ENCODE peak calls at places on chromosomes 16 and 17, in four cellular contexts. One of them, this sample, is unnamed.

GRCh38 chr16:72198021-72198420 is 26.1 kb upstream of the PMFBP1 start:
- DNase-seq in heart left ventricle: peak
- DNase-seq in coronary artery: no peak
- DNase-seq in A673: peak
- DNase-seq in this sample: no peak

GRCh38 chr16:79698341-79698753 is 97.8 kb upstream of the MAF start:
- DNase-seq in heart left ventricle: peak
- DNase-seq in coronary artery: no peak
- DNase-seq in A673: no peak
- DNase-seq in this sample: no peak

GRCh38 chr16:62280556-62280955 is 244.3 kb upstream of the CDH8 start:
- DNase-seq in heart left ventricle: no peak
- DNase-seq in coronary artery: no peak
- DNase-seq in A673: no peak
- DNase-seq in this sample: no peak

GRCh38 chr16:56273615-56274014 is 82.3 kb downstream of the GNAO1 start:
- DNase-seq in heart left ventricle: peak
- DNase-seq in coronary artery: no peak
- DNase-seq in A673: no peak
- DNase-seq in this sample: no peak

GRCh38 chr17:43416998-43417891 is 18.5 kb downstream of the ARL4D start:
- DNase-seq in heart left ventricle: peak
- DNase-seq in coronary artery: peak
- DNase-seq in A673: no peak
- DNase-seq in this sample: peak

GRCh38 chr17:50164697-50164988 is 1.2 kb upstream of the SGCA start:
- DNase-seq in heart left ventricle: no peak
- DNase-seq in coronary artery: no peak
- DNase-seq in A673: no peak
- DNase-seq in this sample: no peak

GRCh38 chr16:24851700-24852099 is 5.9 kb downstream of the SLC5A11 start:
- DNase-seq in heart left ventricle: no peak
- DNase-seq in coronary artery: no peak
- DNase-seq in A673: no peak
- DNase-seq in this sample: no peak

GRCh38 chr16:75096730-75097129 is 19.9 kb downstream of the LDHD start:
- DNase-seq in heart left ventricle: no peak
- DNase-seq in coronary artery: no peak
- DNase-seq in A673: no peak
- DNase-seq in this sample: peak

GRCh38 chr16:22291860-22292692 is 5.1 kb upstream of the POLR3E start:
- DNase-seq in heart left ventricle: no peak
- DNase-seq in coronary artery: no peak
- DNase-seq in A673: no peak
- DNase-seq in this sample: no peak

GRCh38 chr17:81991684-81992513 is 14.5 kb downstream of the ASPSCR1 start:
- DNase-seq in heart left ventricle: peak
- DNase-seq in coronary artery: no peak
- DNase-seq in A673: no peak
- DNase-seq in this sample: peak
- TF ChIP-seq CTCF in heart left ventricle: no peak
- TF ChIP-seq CTCF in coronary artery: no peak
- TF ChIP-seq CTCF in A673: no peak
- TF ChIP-seq CTCF in this sample: no peak

DNA sequence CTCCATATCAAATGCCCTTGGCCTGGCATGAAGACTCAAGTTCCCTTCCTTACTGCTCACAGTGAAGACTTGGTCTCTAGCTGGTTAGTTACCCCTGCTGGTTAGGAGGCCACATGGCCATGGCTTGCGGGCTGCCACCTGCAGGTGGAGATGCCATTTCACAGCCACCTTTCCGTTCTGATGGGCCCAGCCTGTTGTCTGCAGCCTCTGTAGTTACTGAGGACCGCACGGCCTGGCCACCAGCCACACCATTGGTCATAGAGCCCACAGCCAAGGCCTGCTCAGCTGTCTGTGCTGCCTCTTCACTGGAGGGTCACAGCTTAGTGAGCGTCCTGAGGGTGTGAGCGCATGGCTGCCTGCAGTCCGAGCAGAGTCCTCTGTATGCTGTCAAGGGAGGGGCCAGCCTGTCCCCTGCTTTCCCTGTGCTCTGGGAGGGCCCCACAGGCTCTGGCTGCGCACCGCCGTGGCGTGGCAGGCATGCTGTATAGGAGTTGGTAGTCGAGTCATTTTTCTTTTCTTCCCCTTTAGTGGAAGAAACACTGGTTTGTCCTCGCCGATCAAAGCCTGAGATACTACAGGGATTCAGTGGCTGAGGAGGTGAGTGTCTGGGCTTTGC is 59.2 kb downstream of the PLD6 start:
- DNase-seq in heart left ventricle: no peak
- DNase-seq in coronary artery: no peak
- DNase-seq in A673: peak
- DNase-seq in this sample: no peak
- H3K27ac ChIP-seq in heart left ventricle: no peak
- H3K27ac ChIP-seq in coronary artery: no peak
- H3K27ac ChIP-seq in A673: no peak
- H3K27ac ChIP-seq in this sample: peak

DNA sequence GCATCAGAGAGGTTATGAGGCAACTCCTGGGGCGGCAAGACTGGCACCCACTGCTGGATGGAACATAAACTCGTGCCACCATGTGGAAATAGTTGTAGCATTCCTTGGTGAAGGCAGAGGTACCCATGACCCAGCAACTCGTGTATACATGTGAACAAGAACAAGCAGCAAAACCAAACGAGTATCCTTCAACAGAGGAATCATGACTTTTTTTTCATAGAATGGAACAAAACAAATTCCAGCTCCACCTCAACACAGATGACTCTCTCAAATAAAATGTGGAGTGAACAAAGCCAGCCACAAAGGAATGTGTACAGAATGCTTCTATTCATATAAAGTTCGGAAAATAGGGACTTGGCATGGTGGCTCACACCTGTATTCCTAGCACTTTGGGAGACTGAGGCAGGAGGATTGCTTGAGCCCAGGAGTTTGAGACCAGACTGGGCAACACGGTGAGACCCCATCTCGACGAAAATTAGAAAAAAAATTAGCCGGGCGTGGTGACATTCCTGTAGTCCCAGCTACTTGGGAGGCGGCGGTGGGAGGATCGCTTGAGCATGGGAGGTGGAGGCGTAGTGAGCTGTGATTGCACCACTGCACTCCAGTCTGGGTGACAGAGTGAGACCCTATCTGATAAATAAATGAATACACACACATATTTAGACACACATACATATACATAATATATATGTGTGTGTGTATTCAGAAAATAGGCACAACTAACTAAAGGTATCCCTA is 35.3 kb downstream of the B9D1 start:
- DNase-seq in heart left ventricle: no peak
- DNase-seq in coronary artery: no peak
- DNase-seq in A673: no peak
- DNase-seq in this sample: peak
- TF ChIP-seq CTCF in heart left ventricle: no peak
- TF ChIP-seq CTCF in coronary artery: no peak
- TF ChIP-seq CTCF in A673: no peak
- TF ChIP-seq CTCF in this sample: no peak

GRCh38 chr17:48882272-48882671 is 10.3 kb upstream of the ATP5MC1 start:
- DNase-seq in heart left ventricle: no peak
- DNase-seq in coronary artery: no peak
- DNase-seq in A673: no peak
- DNase-seq in this sample: no peak

GRCh38 chr17:48878920-48879898 is 13.4 kb upstream of the ATP5MC1 start:
- DNase-seq in heart left ventricle: no peak
- DNase-seq in coronary artery: no peak
- DNase-seq in A673: peak
- DNase-seq in this sample: peak

GRCh38 chr17:48883171-48883570 is 9.4 kb upstream of the ATP5MC1 start:
- DNase-seq in heart left ventricle: no peak
- DNase-seq in coronary artery: no peak
- DNase-seq in A673: no peak
- DNase-seq in this sample: no peak
- H3K27ac ChIP-seq in heart left ventricle: no peak
- H3K27ac ChIP-seq in coronary artery: no peak
- H3K27ac ChIP-seq in A673: no peak
- H3K27ac ChIP-seq in this sample: no peak

DNA sequence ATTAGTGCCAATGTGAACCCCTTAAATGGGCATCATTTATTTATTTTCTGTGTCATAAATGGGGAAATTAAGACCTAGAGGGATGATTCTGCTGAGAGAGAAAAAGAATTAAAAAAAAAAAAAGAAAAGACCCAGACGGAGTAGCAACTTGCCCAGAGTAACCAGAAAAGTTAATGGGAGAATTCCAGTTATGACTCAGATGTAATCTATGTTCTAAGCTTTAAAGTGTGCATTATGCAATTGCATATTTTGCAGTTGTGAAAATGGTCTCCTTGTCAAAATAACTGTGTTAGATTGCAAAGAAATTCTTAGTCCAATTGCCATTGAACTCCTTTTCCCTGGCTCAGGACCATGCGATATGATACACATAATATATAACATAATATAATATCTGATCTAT is 38.6 kb upstream of the TBX2 start:
- DNase-seq in heart left ventricle: no peak
- DNase-seq in coronary artery: no peak
- DNase-seq in A673: no peak
- DNase-seq in this sample: peak
- TF ChIP-seq CTCF in heart left ventricle: no peak
- TF ChIP-seq CTCF in coronary artery: no peak
- TF ChIP-seq CTCF in A673: no peak
- TF ChIP-seq CTCF in this sample: no peak

GRCh38 chr17:55360971-55361370 is 60.7 kb downstream of the MMD start:
- DNase-seq in heart left ventricle: no peak
- DNase-seq in coronary artery: no peak
- DNase-seq in A673: no peak
- DNase-seq in this sample: no peak

DNA sequence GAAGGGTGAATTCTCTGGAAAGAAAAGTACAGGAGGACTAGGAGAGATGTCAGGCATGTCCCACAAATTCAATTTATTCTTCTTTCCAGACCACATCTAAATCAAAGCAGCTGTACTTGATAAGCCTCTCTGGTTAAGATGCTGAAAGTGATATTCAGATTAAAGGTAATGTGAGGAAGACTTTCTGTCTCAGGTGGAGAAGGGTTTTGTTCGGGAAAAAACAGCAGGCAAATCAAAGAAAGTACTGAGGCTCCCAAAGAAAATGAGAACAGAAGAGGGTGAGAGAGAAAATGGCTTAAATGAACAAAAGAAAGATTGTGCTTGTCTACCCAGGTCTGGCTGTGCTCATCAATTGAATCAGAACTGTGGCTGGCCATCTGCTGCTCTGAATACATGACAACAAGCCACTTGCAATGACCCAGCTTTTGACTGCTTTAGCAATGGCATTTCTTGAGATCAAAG is 55.6 kb downstream of the MMD start:
- DNase-seq in heart left ventricle: no peak
- DNase-seq in coronary artery: no peak
- DNase-seq in A673: no peak
- DNase-seq in this sample: no peak
- H3K27ac ChIP-seq in heart left ventricle: no peak
- H3K27ac ChIP-seq in coronary artery: no peak
- H3K27ac ChIP-seq in A673: no peak
- H3K27ac ChIP-seq in this sample: no peak